ENCODE peak calls at places on chromosomes 4 and X, in four cellular contexts. J is progenitor cell of endocrine pancreas, A is fibroblast of lung, S is GM13977. Y is an unnamed sample.
A peak's percentile ranks its signal among the peaks of the same experiment; 100 is the strongest.

GRCh38 chr4:121185960-121186359 is 21.8 kb upstream of the TNIP3 start:
- DNase-seq in J (no peak), A (no peak), S (no peak), Y (no peak)

GRCh38 chr4:67573193-67573592 is 14.7 kb downstream of the STAP1 start:
- DNase-seq in J (no peak), A (no peak), S (no peak), Y (no peak)

GRCh38 chr4:45347056-45347455 is 620.7 kb upstream of the GNPDA2 start:
- DNase-seq in J (no peak), A (no peak), S (no peak), Y (no peak)

GRCh38 chr4:140363558-140363957 is 9.9 kb upstream of the SCOC start:
- DNase-seq in J (no peak), A (no peak), S (no peak), Y (no peak)

GRCh38 chr4:54658321-54659093 is 750 bp downstream of the KIT start:
- DNase-seq in J (peak; percentile 51), A (peak; percentile 41), S (peak; percentile 43), Y (peak; percentile 74)

GRCh38 chr4:25500626-25501318 is 123.7 kb downstream of the ANAPC4 start:
- DNase-seq in J (no peak), A (no peak), S (no peak), Y (no peak)

GRCh38 chr4:26022346-26022891 is 108.4 kb downstream of the SMIM20 start:
- DNase-seq in J (no peak), A (peak; percentile 88), S (no peak), Y (no peak)

GRCh38 chrX:98296129-98296528 is 1412.4 kb downstream of the RPA4 start:
- DNase-seq in J (no peak), A (no peak), S (no peak), Y (no peak)

GRCh38 chrX:152831391-152831790 is 528 bp downstream of the NSDHL start:
- DNase-seq in J (no peak), A (no peak), S (no peak), Y (no peak)

GRCh38 chr4:25215506-25215905 is 18.3 kb upstream of the PI4K2B start:
- DNase-seq in J (no peak), A (no peak), S (no peak), Y (no peak)

GRCh38 chr4:155249036-155249566 is 40.7 kb downstream of the NPY2R start:
- DNase-seq in J (no peak), A (no peak), S (no peak), Y (no peak)

GRCh38 chrX:154024271-154024670 is 4.6 kb upstream of the IRAK1 start:
- DNase-seq in J (no peak), A (no peak), S (no peak), Y (no peak)

GRCh38 chr4:168715889-168716288 is 219.0 kb downstream of the PALLD start:
- DNase-seq in J (no peak), A (no peak), S (no peak), Y (no peak)

GRCh38 chrX:150438165-150438564 is 75.0 kb downstream of the MAMLD1 start:
- DNase-seq in J (no peak), A (no peak), S (no peak), Y (no peak)

GRCh38 chrX:97060019-97060418 is 176.3 kb downstream of the RPA4 start:
- DNase-seq in J (no peak), A (no peak), S (no peak), Y (no peak)

GRCh38 chr4:7779194-7779768 is 160.4 kb downstream of the AFAP1 start:
- DNase-seq in J (no peak), A (peak; percentile 57), S (no peak), Y (no peak)

GRCh38 chrX:124239911-124240310 is 92.5 kb upstream of the TEX13D start:
- DNase-seq in J (no peak), A (no peak), S (peak; percentile 35), Y (no peak)

GRCh38 chr4:52825311-52826090 is 36.6 kb upstream of the RASL11B start:
- DNase-seq in J (no peak), A (no peak), S (no peak), Y (no peak)

GRCh38 chr4:21869978-21870745 is 78.4 kb downstream of the KCNIP4 start:
- DNase-seq in J (no peak), A (no peak), S (no peak), Y (no peak)

GRCh38 chrX:12065251-12065650 is 73.0 kb upstream of the FRMPD4 start:
- DNase-seq in J (peak; percentile 19), A (peak; percentile 22), S (no peak), Y (no peak)

GRCh38 chrX:83008415-83008814 is 499.7 kb upstream of the POU3F4 start:
- DNase-seq in J (no peak), A (no peak), S (no peak), Y (no peak)

GRCh38 chr4:74793757-74794340 is 474 bp downstream of the BTC start:
- DNase-seq in J (peak; percentile 58), A (peak; percentile 22), S (peak; percentile 19), Y (peak; percentile 71)

GRCh38 chrX:136453771-136454170 is 34.0 kb upstream of the BRS3 start:
- DNase-seq in J (no peak), A (no peak), S (no peak), Y (no peak)

GRCh38 chr4:165507381-165507780 is 128.6 kb downstream of the CPE start:
- DNase-seq in J (no peak), A (no peak), S (no peak), Y (no peak)

GRCh38 chr4:185165605-185166063 is 22.6 kb downstream of the SLC25A4 start:
- DNase-seq in J (no peak), A (peak; percentile 94), S (peak; percentile 47), Y (no peak)

GRCh38 chrX:44039556-44039955 is 66.4 kb upstream of the NDP start:
- DNase-seq in J (no peak), A (no peak), S (no peak), Y (no peak)

GRCh38 chrX:22081475-22082092 is 49.5 kb downstream of the PHEX start:
- DNase-seq in J (peak; percentile 21), A (peak; percentile 39), S (peak; percentile 23), Y (no peak)

GRCh38 chr4:186829740-186830449 is 106.2 kb upstream of the FAT1 start:
- DNase-seq in J (no peak), A (peak; percentile 96), S (no peak), Y (no peak)

GRCh38 chr4:106201373-106201772 is 114.6 kb downstream of the TBCK start:
- DNase-seq in J (no peak), A (peak; percentile 6), S (no peak), Y (no peak)

GRCh38 chr4:173231916-173232315 is 63.3 kb downstream of the GALNT7 start:
- DNase-seq in J (no peak), A (peak; percentile 26), S (no peak), Y (no peak)

GRCh38 chrX:43971966-43972961 is 926 bp downstream of the NDP start:
- DNase-seq in J (no peak), A (peak; percentile 51), S (no peak), Y (no peak)

GRCh38 chrX:20267924-20268701 is 1.4 kb upstream of the RPS6KA3 start:
- DNase-seq in J (peak; percentile 11), A (peak; percentile 31), S (peak; percentile 48), Y (peak; percentile 69)

GRCh38 chr4:145774473-145774872 is 94.5 kb downstream of the C4orf51 start:
- DNase-seq in J (no peak), A (no peak), S (no peak), Y (no peak)

GRCh38 chrX:15143050-15143824 is 126.6 kb downstream of the ASB9 start:
- DNase-seq in J (no peak), A (peak; percentile 30), S (peak; percentile 37), Y (no peak)

GRCh38 chr4:68021185-68021584 is 57.9 kb upstream of the TMPRSS11A start:
- DNase-seq in J (no peak), A (peak; percentile 86), S (no peak), Y (no peak)

GRCh38 chr4:1554876-1555265 is 129.2 kb downstream of the FAM53A start:
- DNase-seq in J (no peak), A (no peak), S (no peak), Y (no peak)

GRCh38 chrX:17591741-17592110 is 145.6 kb upstream of the SCML1 start:
- DNase-seq in J (no peak), A (peak; percentile 85), S (no peak), Y (no peak)

GRCh38 chr4:112266823-112267222 is 18.9 kb downstream of the TIFA start:
- DNase-seq in J (no peak), A (peak; percentile 27), S (no peak), Y (no peak)
- TF ChIP-seq CTCF in J (peak; percentile 50), A (peak; percentile 58), S (peak; percentile 30), Y (peak; percentile 69)

DNA sequence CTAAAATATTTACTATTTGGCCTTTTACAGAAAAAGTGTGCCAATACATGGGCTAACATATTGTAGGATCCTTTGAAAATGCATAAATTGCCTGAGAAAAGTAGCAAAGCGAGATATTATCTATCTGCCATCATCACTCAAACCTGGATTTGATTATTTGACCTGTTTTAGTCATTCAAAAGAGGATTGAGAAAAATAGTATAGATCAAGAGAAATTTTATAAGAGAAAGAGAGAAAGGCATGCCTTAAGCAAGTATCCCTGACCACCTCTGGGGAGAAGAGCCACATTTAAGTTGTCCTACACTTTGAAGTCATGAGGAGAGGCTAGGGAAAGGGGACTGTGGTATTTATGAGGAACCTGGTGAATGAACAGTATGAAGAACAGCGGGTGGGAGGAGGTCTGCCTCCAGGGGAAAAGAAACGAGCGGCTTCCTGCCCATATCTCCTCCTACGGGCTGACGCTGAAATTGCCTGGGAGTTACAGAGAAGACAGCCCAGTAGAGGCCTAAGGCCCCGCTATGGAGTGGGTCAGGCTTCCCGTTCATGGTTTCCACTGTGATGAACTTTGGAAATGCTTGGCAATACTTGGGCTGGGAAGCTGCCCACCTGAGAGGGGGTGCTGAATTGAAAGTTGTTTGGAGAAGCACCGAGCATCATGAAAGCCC is 106.8 kb upstream of the ACSL4 start:
- DNase-seq in J (no peak), A (peak; percentile 54), S (no peak), Y (no peak)
- TF ChIP-seq CTCF in J (peak; percentile 22), A (no peak), S (no peak), Y (peak; percentile 57)

GRCh38 chrX:80876877-80877276 is 67.2 kb upstream of the BRWD3 start:
- DNase-seq in J (no peak), A (peak; percentile 19), S (peak; percentile 40), Y (no peak)
- TF ChIP-seq CTCF in J (peak; percentile 61), A (peak; percentile 13), S (peak; percentile 45), Y (peak; percentile 74)

GRCh38 chrX:102154218-102154860 is 1.4 kb downstream of the BEX5 start:
- DNase-seq in J (no peak), A (no peak), S (no peak), Y (no peak)
- TF ChIP-seq CTCF in J (peak; percentile 62), A (no peak), S (peak; percentile 17), Y (peak; percentile 63)

GRCh38 chr4:3317011-3317655 is 24.3 kb downstream of the RGS12 start:
- DNase-seq in J (no peak), A (no peak), S (no peak), Y (peak; percentile 65)

GRCh38 chr4:3316146-3316545 is 23.3 kb downstream of the RGS12 start:
- DNase-seq in J (no peak), A (no peak), S (no peak), Y (peak; percentile 68)

GRCh38 chr4:3320361-3321023 is 27.7 kb downstream of the RGS12 start:
- DNase-seq in J (no peak), A (no peak), S (no peak), Y (no peak)

GRCh38 chr4:3317656-3318211 is 24.9 kb downstream of the RGS12 start:
- DNase-seq in J (no peak), A (no peak), S (no peak), Y (no peak)

DNA sequence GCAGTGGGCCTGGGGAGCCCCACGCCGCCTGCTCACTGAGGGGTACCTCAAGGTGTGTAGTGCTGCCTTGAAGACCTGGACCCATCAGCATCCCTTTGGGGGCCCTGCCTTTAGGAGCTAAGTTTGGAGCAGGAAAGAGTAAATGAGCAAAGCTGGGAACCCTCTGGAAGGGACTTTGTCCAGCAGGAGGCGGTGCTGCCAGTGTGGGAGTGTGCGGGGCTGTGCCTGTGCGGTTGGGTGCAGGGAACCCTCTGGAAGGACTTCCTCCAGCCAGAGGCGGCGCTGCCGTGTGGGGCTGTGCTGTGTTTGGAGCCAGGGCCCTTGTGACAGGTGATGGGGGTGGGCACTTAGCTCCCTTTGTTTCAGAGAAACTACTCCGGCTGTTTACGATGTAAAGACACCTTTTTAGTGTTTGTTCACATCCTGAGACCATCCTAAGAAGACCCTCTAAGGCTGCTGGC is 25.8 kb downstream of the RGS12 start:
- DNase-seq in J (no peak), A (no peak), S (no peak), Y (no peak)
- TF ChIP-seq CTCF in J (peak; percentile 25), A (no peak), S (peak; percentile 16), Y (peak; percentile 21)